ENCODE peak calls at places on chromosomes 3 and 15, in eight cellular contexts. X is activated T-cell treated with anti-CD3 and anti-CD28 coated beads for 4 hours; W is HAP-1; K is NB4; M is activated CD4-positive, alpha-beta T cell treated with anti-CD3 and anti-CD28 coated beads, Interleukin-2, amount 10 ng/mL, durations not matched to agents 7 days and 5 days; V is WTC11; Y is stimulated activated CD8-positive, alpha-beta memory T cell treated with anti-CD3 and anti-CD28 coated beads, Interleukin-15, amount 100 ng/mL, for 4 hours; L is astrocyte of the spinal cord. T is an unnamed sample.

GRCh38 chr15:69996321-69996720 is 101.4 kb downstream of the TLE3 start:
- DNase-seq in X (no peak), W (no peak), K (no peak), M (no peak), V (no peak), Y (no peak), L (no peak), T (no peak)

GRCh38 chr3:159787794-159788205 is 200.8 kb upstream of the IL12A start:
- DNase-seq in X (no peak), W (no peak), K (no peak), M (no peak), V (no peak), Y (no peak), L (peak), T (no peak)

GRCh38 chr3:21665444-21665843 is 85.6 kb downstream of the ZNF385D start:
- DNase-seq in X (no peak), W (no peak), K (no peak), M (no peak), V (peak), Y (no peak), L (peak), T (no peak)

GRCh38 chr3:24339266-24339825 is 155.3 kb downstream of the THRB start:
- DNase-seq in X (no peak), W (no peak), K (no peak), M (no peak), V (no peak), Y (no peak), L (peak), T (no peak)

GRCh38 chr15:92666780-92667179 is 11.2 kb upstream of the FAM174B start:
- DNase-seq in X (no peak), W (no peak), K (no peak), M (no peak), V (no peak), Y (no peak), L (no peak), T (no peak)

GRCh38 chr3:196235452-196236122 is 19.3 kb downstream of the SLC51A start:
- DNase-seq in X (no peak), W (no peak), K (peak), M (no peak), V (no peak), Y (no peak), L (no peak), T (no peak)

GRCh38 chr3:156586905-156587766 is 32.2 kb upstream of the SSR3 start:
- DNase-seq in X (no peak), W (no peak), K (peak), M (no peak), V (no peak), Y (no peak), L (no peak), T (peak)

GRCh38 chr3:129855454-129856419 is 37.8 kb downstream of the TMCC1 start:
- DNase-seq in X (no peak), W (no peak), K (peak), M (no peak), V (no peak), Y (no peak), L (peak), T (peak)

GRCh38 chr3:111609700-111610099 is 14.6 kb upstream of the ZBED2 start:
- DNase-seq in X (no peak), W (no peak), K (no peak), M (no peak), V (no peak), Y (no peak), L (no peak), T (no peak)

GRCh38 chr15:48842501-48842900 is 31.6 kb upstream of the CEP152 start:
- DNase-seq in X (no peak), W (no peak), K (no peak), M (no peak), V (no peak), Y (no peak), L (no peak), T (no peak)

GRCh38 chr15:85030301-85031049 is 48.8 kb downstream of the PDE8A start:
- DNase-seq in X (no peak), W (no peak), K (no peak), M (no peak), V (no peak), Y (no peak), L (peak), T (no peak)

GRCh38 chr3:187976361-187976900 is 177.5 kb upstream of the LPP start:
- DNase-seq in X (no peak), W (no peak), K (no peak), M (no peak), V (no peak), Y (no peak), L (no peak), T (no peak)

GRCh38 chr3:156665296-156665695 is 9.1 kb upstream of the TIPARP start:
- DNase-seq in X (no peak), W (peak), K (peak), M (no peak), V (no peak), Y (no peak), L (no peak), T (no peak)

GRCh38 chr3:170752571-170753155 is 117.3 kb downstream of the RPL22L1 start:
- DNase-seq in X (no peak), W (no peak), K (no peak), M (no peak), V (no peak), Y (no peak), L (no peak), T (no peak)

GRCh38 chr15:71440479-71441071 is 325.3 kb downstream of the THSD4 start:
- DNase-seq in X (no peak), W (peak), K (peak), M (no peak), V (no peak), Y (no peak), L (peak), T (no peak)

GRCh38 chr3:48413611-48414010 is 16.3 kb downstream of the PLXNB1 start:
- DNase-seq in X (no peak), W (no peak), K (no peak), M (no peak), V (no peak), Y (no peak), L (no peak), T (no peak)

GRCh38 chr15:92647467-92648163 is 8.0 kb downstream of the FAM174B start:
- DNase-seq in X (no peak), W (peak), K (no peak), M (no peak), V (no peak), Y (no peak), L (no peak), T (no peak)

GRCh38 chr15:55151621-55152020 is 45.1 kb downstream of the RSL24D1 start:
- DNase-seq in X (no peak), W (no peak), K (no peak), M (no peak), V (no peak), Y (no peak), L (no peak), T (no peak)

GRCh38 chr3:38960953-38961622 is 90.7 kb downstream of the SCN11A start:
- DNase-seq in X (no peak), W (peak), K (peak), M (peak), V (peak), Y (no peak), L (peak), T (no peak)

GRCh38 chr3:43024183-43024865 is 45.2 kb downstream of the GASK1A start:
- DNase-seq in X (no peak), W (no peak), K (peak), M (peak), V (no peak), Y (no peak), L (no peak), T (peak)

GRCh38 chr15:40906101-40906946 is 12.1 kb downstream of the VPS18 start:
- DNase-seq in X (peak), W (peak), K (peak), M (peak), V (peak), Y (peak), L (peak), T (no peak)

GRCh38 chr15:28892789-28893610 is 7.2 kb downstream of the APBA2 start:
- DNase-seq in X (no peak), W (no peak), K (no peak), M (no peak), V (no peak), Y (no peak), L (no peak), T (no peak)

GRCh38 chr3:14127106-14127505 is 2.3 kb downstream of the TMEM43 start:
- DNase-seq in X (no peak), W (no peak), K (no peak), M (no peak), V (no peak), Y (no peak), L (no peak), T (no peak)

GRCh38 chr15:65833501-65834220 is 35.6 kb upstream of the RAB11A start:
- DNase-seq in X (no peak), W (no peak), K (no peak), M (no peak), V (no peak), Y (no peak), L (no peak), T (no peak)

GRCh38 chr3:149179225-149179624 is 42.4 kb downstream of the CP start:
- DNase-seq in X (no peak), W (no peak), K (no peak), M (no peak), V (no peak), Y (no peak), L (peak), T (no peak)

GRCh38 chr3:169150343-169150742 is 513.2 kb downstream of the MECOM start:
- DNase-seq in X (no peak), W (no peak), K (no peak), M (no peak), V (no peak), Y (no peak), L (no peak), T (no peak)

GRCh38 chr3:18389108-18389733 is 35.9 kb downstream of the SATB1 start:
- DNase-seq in X (peak), W (no peak), K (peak), M (peak), V (no peak), Y (no peak), L (peak), T (no peak)

GRCh38 chr3:18098960-18099587 is 326.1 kb downstream of the SATB1 start:
- DNase-seq in X (no peak), W (no peak), K (peak), M (no peak), V (no peak), Y (no peak), L (peak), T (peak)

GRCh38 chr15:100731259-100732156 is 129.1 kb downstream of the ASB7 start:
- DNase-seq in X (no peak), W (no peak), K (peak), M (no peak), V (no peak), Y (no peak), L (no peak), T (no peak)

T was measured in SIG-M5.